ENCODE peak calls at places on chromosomes 12 and 14, in four cellular contexts. P is choroid plexus epithelial cell, C is lung, D is MCF 10A. I is an unnamed sample.

GRCh38 chr12:130655881-130656280 is 60.2 kb downstream of the RIMBP2 start:
- DNase-seq in D (no peak), C (no peak), P (no peak), I (no peak)

GRCh38 chr14:35705636-35706035 is 103.5 kb downstream of the RALGAPA1 start:
- DNase-seq in P (no peak), D (no peak), C (no peak), I (no peak)

GRCh38 chr14:22991852-22992251 is 9.5 kb upstream of the AJUBA start:
- DNase-seq in C (no peak), P (no peak), D (no peak), I (no peak)

GRCh38 chr14:104681689-104682074 is 7.7 kb upstream of the INF2 start:
- DNase-seq in C (peak), D (peak), P (peak), I (peak)

GRCh38 chr12:100401660-100402059 is 44.8 kb downstream of the SLC17A8 start:
- DNase-seq in P (peak), C (no peak), D (peak), I (peak)

GRCh38 chr12:66035289-66035961 is 95.1 kb downstream of the LLPH start:
- DNase-seq in C (no peak), P (peak), D (peak), I (peak)

GRCh38 chr14:51473351-51473750 is 178.4 kb upstream of the FRMD6 start:
- DNase-seq in D (no peak), C (no peak), P (no peak), I (peak)

GRCh38 chr14:66746316-66747006 is 238.5 kb downstream of the GPHN start:
- DNase-seq in D (peak), C (no peak), P (peak), I (peak)

GRCh38 chr12:13719986-13720385 is 261.4 kb downstream of the GRIN2B start:
- DNase-seq in C (no peak), P (no peak), D (no peak), I (no peak)

GRCh38 chr14:85471744-85472143 is 58.2 kb upstream of the FLRT2 start:
- DNase-seq in D (peak), C (peak), P (peak), I (peak)

GRCh38 chr14:68088463-68088862 is 268.9 kb downstream of the RAD51B start:
- DNase-seq in D (no peak), P (peak), C (no peak), I (no peak)

GRCh38 chr12:20946732-20947131 is 136.2 kb downstream of the SLCO1B3 start:
- DNase-seq in C (no peak), D (peak), P (peak), I (peak)

GRCh38 chr14:68305738-68306137 is 486.2 kb downstream of the RAD51B start:
- DNase-seq in C (no peak), P (no peak), D (no peak), I (no peak)

GRCh38 chr14:61511558-61511924 is 183.8 kb upstream of the HIF1A start:
- DNase-seq in P (no peak), C (no peak), D (peak), I (no peak)

GRCh38 chr14:24996930-24997329 is 53.0 kb downstream of the STXBP6 start:
- DNase-seq in D (no peak), P (no peak), C (no peak), I (no peak)

GRCh38 chr14:75877292-75877691 is 104.5 kb downstream of the TGFB3 start:
- DNase-seq in D (peak), C (no peak), P (peak), I (peak)

GRCh38 chr14:102363182-102363952 is 626 bp downstream of the TECPR2 start:
- DNase-seq in P (peak), C (no peak), D (peak), I (peak)

GRCh38 chr12:46124132-46124847 is 133.9 kb upstream of the SCAF11 start:
- DNase-seq in C (no peak), P (peak), D (no peak), I (no peak)

GRCh38 chr12:59196989-59197388 is 276.7 kb upstream of the LRIG3 start:
- DNase-seq in C (no peak), P (no peak), D (no peak), I (no peak)

GRCh38 chr12:82608706-82609105 is 78.0 kb upstream of the TMTC2 start:
- DNase-seq in P (peak), C (no peak), D (peak), I (peak)

GRCh38 chr12:1457901-1458300 is 136.5 kb downstream of the FBXL14 start:
- DNase-seq in D (peak), C (no peak), P (peak), I (peak)

GRCh38 chr14:90799420-90799819 is 16.8 kb downstream of the TTC7B start:
- DNase-seq in P (no peak), C (no peak), D (no peak), I (no peak)

GRCh38 chr12:17079251-17079909 is 473.4 kb upstream of the LMO3 start:
- DNase-seq in P (no peak), C (no peak), D (no peak), I (peak)

GRCh38 chr12:12018454-12018853 is 52.3 kb upstream of the BCL2L14 start:
- DNase-seq in C (no peak), D (peak), P (peak), I (peak)

GRCh38 chr12:60172696-60173095 is 576.9 kb downstream of the SLC16A7 start:
- DNase-seq in P (no peak), C (no peak), D (no peak), I (peak)

GRCh38 chr12:48165089-48166031 is 8.0 kb upstream of the ASB8 start:
- DNase-seq in P (peak), C (no peak), D (peak), I (peak)

GRCh38 chr12:102543494-102543893 is 63.1 kb upstream of the IGF1 start:
- DNase-seq in C (no peak), D (no peak), P (no peak), I (no peak)

GRCh38 chr12:111033281-111034147 is 113.1 kb upstream of the MYL2 start:
- DNase-seq in C (no peak), P (no peak), D (no peak), I (no peak)

GRCh38 chr14:68794856-68795601 is 2.2 kb upstream of the ZFP36L1 start:
- DNase-seq in D (peak), C (peak), P (peak), I (peak)

GRCh38 chr14:34650786-34651584 is 21.0 kb upstream of the SNX6 start:
- DNase-seq in C (no peak), P (peak), D (peak), I (peak)

GRCh38 chr12:89756638-89757321 is 48.1 kb upstream of the ATP2B1 start:
- DNase-seq in C (no peak), D (peak), P (peak), I (peak)

GRCh38 chr12:68317047-68317667 is 15.0 kb downstream of the MDM1 start:
- DNase-seq in P (peak), D (peak), C (no peak), I (peak)

GRCh38 chr14:52950898-52951729 is at the start of gene FERMT2:
- DNase-seq in C (peak), P (peak), D (peak), I (peak)

GRCh38 chr14:52950410-52950897 is 396 bp downstream of the FERMT2 start:
- DNase-seq in C (peak), P (peak), D (peak), I (no peak)

GRCh38 chr14:52949711-52950409 is 990 bp downstream of the FERMT2 start:
- DNase-seq in C (peak), D (peak), P (peak), I (peak)

GRCh38 chr14:52949249-52949648 is 1.6 kb downstream of the FERMT2 start:
- DNase-seq in D (no peak), P (no peak), C (no peak), I (no peak)

DNA sequence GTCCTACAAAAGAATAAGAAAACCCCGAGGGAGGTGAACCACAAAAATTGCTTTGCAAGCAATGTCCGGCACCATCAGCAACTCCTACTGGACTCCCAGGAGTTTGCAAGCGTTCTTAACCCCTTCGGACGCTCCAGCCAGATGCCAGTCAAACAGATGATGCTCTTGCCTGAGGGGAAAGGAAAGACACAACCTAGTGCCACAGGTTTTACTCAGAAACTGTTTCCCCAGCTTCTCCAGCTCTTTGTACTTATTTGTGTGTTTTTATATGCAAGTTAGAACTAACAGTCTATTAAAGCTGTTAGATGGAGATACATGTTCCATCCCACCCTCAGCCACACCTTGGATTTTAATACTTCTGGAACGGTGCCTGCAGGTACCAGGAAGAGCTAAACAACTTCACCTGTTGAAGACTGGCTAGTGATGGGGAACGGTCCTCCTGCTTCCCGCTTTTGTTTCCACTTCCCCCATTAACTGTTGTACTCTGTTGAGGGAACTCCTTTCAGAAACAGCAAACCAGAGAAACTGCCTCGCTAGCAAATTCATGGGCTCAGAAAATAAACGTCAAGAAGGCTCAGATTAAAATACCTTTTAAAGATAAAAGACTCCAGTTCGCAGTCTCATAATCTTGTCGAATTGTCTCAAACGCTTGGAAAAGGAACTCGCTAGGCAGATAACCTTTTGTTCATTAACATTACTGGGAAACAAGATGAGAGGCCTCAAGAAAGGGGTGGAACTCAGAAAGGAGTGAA is 1.1 kb upstream of the FERMT2 start:
- DNase-seq in C (peak), P (peak), D (peak), I (peak)
- TF ChIP-seq CTCF in C (no peak), P (peak), D (peak), I (peak)

GRCh38 chr14:106875503-106875902 is 1349.1 kb downstream of the TMEM121 start:
- DNase-seq in P (no peak), D (peak), C (no peak), I (no peak)
- TF ChIP-seq CTCF in P (peak), D (peak), C (no peak), I (peak)

GRCh38 chr14:20346713-20347112 is 3.3 kb downstream of the PARP2 start:
- DNase-seq in C (no peak), P (no peak), D (no peak), I (no peak)

GRCh38 chr14:20347747-20348146 is 4.3 kb downstream of the PARP2 start:
- DNase-seq in D (no peak), P (no peak), C (no peak), I (no peak)

GRCh38 chr14:20343855-20344205 is 395 bp downstream of the PARP2 start:
- DNase-seq in P (peak), C (no peak), D (no peak), I (peak)

GRCh38 chr14:20345366-20345765 is 1.9 kb downstream of the PARP2 start:
- DNase-seq in C (no peak), P (no peak), D (no peak), I (no peak)

DNA sequence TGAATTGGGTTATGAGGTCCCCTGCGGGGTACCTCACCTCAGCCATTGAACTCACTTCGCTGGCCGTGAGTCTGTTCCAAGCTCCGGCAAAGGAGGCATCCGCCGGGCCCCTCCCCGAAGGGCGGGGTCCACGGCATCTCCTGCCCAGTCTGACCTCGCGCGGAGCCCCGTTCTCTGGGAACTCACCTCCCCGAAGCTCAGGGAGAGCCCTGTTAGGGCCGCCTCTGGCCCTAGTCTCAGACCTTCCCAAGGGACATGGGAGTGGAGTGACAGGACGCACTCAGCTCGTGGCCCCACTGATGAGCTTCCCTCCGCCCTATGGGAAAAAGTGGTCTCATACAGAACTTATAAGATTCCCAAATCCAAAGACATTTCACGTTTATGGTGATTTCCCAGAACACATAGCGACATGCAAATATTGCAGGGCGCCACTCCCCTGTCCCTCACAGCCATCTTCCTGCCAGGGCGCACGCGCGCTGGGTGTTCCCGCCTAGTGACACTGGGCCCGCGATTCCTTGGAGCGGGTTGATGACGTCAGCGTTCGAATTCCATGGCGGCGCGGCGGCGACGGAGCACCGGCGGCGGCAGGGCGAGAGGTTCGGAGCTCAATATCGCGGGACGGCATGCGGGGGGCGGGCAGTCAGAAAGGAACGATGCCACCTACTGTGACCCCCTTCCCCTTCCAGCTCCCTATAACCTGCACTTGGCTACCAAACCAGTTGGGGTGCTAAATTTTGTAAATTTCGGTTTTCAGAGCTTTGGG is at the start of gene PARP2:
- DNase-seq in P (peak), C (peak), D (peak), I (peak)
- TF ChIP-seq CTCF in P (no peak), C (no peak), D (no peak), I (no peak)

GRCh38 chr12:93197067-93197593 is 180.6 kb upstream of the NUDT4 start:
- DNase-seq in D (peak), P (peak), C (no peak), I (peak)

GRCh38 chr12:93191956-93192355 is 185.8 kb upstream of the NUDT4 start:
- DNase-seq in C (no peak), P (no peak), D (no peak), I (no peak)

GRCh38 chr12:93192878-93193277 is 184.8 kb upstream of the NUDT4 start:
- DNase-seq in D (no peak), C (no peak), P (no peak), I (no peak)

GRCh38 chr12:93198086-93198485 is 179.6 kb upstream of the NUDT4 start:
- DNase-seq in P (peak), C (no peak), D (peak), I (peak)

DNA sequence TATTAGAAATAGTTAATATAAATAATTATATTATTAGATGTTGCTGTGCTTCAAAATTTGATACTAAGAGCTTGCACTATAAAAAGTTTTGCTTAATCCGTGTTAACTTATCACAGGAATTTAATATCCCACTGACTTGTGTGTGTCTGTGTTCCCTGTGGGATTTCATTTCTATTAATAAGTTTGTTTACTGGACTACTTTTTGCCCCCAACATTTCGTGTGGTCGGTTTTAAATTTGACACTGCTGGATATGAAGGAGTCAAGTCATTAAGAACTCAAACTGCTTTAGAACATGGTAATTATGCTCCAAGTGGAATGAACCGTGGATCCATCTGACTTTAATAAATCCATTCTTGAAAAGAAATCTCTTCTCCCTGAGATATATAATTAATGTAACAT is 182.2 kb upstream of the NUDT4 start:
- DNase-seq in C (no peak), D (no peak), P (no peak), I (no peak)
- TF ChIP-seq CTCF in C (no peak), D (no peak), P (no peak), I (no peak)

GRCh38 chr12:7319934-7320333 is 16.1 kb downstream of the ACSM4 start:
- DNase-seq in C (no peak), P (peak), D (no peak), I (peak)
- TF ChIP-seq CTCF in C (no peak), P (peak), D (no peak), I (peak)

DNA sequence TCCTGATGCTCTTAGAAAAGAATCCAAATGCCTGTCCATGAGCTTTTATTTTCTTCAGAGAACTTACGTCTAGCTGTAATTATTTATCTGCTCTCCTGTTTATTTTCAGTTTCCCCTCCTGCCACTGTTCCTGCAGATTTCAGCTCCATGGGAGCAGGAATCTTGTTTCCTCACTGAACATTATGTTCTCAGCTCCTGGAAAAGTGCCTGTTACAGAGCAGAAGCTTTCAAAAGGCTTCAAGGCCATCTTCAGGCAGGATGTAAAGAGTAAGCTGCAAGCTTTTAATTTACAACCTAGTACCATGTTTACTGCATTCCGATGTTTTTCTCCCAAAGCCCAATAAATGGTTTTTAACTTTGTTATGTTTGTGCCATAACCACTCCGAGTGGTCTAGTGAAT is 98.4 kb upstream of the BTG1 start:
- DNase-seq in C (no peak), P (peak), D (peak), I (no peak)
- TF ChIP-seq CTCF in C (peak), P (peak), D (no peak), I (no peak)

GRCh38 chr12:84336231-84336630 is 576.4 kb downstream of the SLC6A15 start:
- DNase-seq in C (no peak), P (peak), D (no peak), I (no peak)

DNA sequence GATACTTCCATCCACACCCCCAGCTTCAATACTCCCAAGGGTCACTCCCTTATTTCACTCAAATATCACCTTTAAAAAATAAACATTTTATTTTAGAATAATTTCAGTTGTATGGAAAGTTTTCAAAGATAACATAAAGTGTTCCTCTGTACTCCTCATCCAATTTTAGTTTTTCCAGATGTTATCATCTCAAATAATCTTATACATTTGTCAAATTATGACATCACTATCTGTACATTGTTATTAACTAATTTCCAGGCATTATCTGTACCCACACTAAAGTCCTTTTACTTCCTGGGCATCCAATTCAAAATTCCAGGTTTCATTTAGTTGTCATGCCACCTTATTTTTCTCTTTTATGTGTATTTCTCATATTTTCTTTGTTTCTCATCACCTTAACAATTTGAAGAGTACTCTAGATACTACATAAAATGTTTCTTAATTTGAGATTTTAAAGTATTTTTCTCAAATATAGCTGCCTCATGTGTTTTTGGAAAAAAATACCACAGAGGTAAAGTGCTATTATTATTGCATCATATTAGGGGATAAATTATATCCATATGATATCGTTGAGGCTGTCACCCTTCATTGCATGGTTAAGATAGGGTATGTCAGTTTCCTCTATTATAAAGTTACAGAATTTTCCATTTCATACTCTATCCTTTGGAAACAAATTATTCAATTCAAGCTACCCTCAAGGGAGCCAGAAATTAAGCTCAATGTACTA is 571.0 kb downstream of the SLC6A15 start:
- DNase-seq in C (no peak), D (no peak), P (no peak), I (no peak)
- TF ChIP-seq CTCF in C (no peak), D (no peak), P (no peak), I (no peak)

I was measured in PC-3.